ENCODE peak calls at places on chromosomes 2 and 18, in six cellular contexts. K is HCT116, Q is testis, R is uterus, C is sigmoid colon, Z is left ventricle myocardium inferior. X is an unnamed sample.

GRCh38 chr18:12657048-12657848 is 659 bp downstream of the SPIRE1 start:
- DNase-seq in K (no peak), Q (peak; percentile 47), R (peak; percentile 44), C (peak; percentile 71), Z (peak; percentile 58), X (peak; percentile 72)

GRCh38 chr2:134218928-134219707 is 34.8 kb upstream of the MGAT5 start:
- DNase-seq in K (no peak), Q (no peak), R (no peak), C (no peak), Z (no peak), X (no peak)

GRCh38 chr18:64806232-64806631 is 657.3 kb upstream of the LINC00305 start:
- DNase-seq in K (no peak), Q (no peak), R (no peak), C (no peak), Z (no peak), X (no peak)

GRCh38 chr2:42084231-42084671 is 36.4 kb downstream of the PKDCC start:
- DNase-seq in K (no peak), Q (peak; percentile 42), R (no peak), C (peak; percentile 84), Z (peak; percentile 38), X (no peak)

GRCh38 chr2:101478561-101479001 is 3.7 kb upstream of the RFX8 start:
- DNase-seq in K (no peak), Q (no peak), R (no peak), C (no peak), Z (no peak), X (no peak)

GRCh38 chr2:72007402-72007801 is 140.3 kb downstream of the CYP26B1 start:
- DNase-seq in K (no peak), Q (no peak), R (no peak), C (no peak), Z (no peak), X (no peak)

GRCh38 chr2:24855703-24856102 is 62.5 kb downstream of the CENPO start:
- DNase-seq in K (no peak), Q (peak; percentile 67), R (peak; percentile 69), C (peak; percentile 70), Z (peak; percentile 61), X (no peak)

GRCh38 chr2:122326448-122326847 is 571.0 kb downstream of the TSN start:
- DNase-seq in K (no peak), Q (no peak), R (no peak), C (no peak), Z (no peak), X (no peak)

GRCh38 chr2:62475172-62476011 is 30.6 kb downstream of the TMEM17 start:
- DNase-seq in K (no peak), Q (no peak), R (no peak), C (no peak), Z (no peak), X (peak; percentile 46)

GRCh38 chr2:138476940-138477339 is 24.6 kb upstream of the SPOPL start:
- DNase-seq in K (no peak), Q (no peak), R (no peak), C (no peak), Z (no peak), X (no peak)

GRCh38 chr18:9516437-9517064 is 41.2 kb downstream of the RALBP1 start:
- DNase-seq in K (peak; percentile 8), Q (no peak), R (no peak), C (no peak), Z (no peak), X (peak; percentile 60)

GRCh38 chr2:192288290-192288689 is 93.6 kb upstream of the TMEFF2 start:
- DNase-seq in K (no peak), Q (no peak), R (no peak), C (no peak), Z (no peak), X (peak; percentile 88)

GRCh38 chr2:112542974-112543760 is 902 bp downstream of the POLR1B start:
- DNase-seq in K (peak; percentile 13), Q (no peak), R (no peak), C (no peak), Z (no peak), X (peak; percentile 6)

GRCh38 chr18:8471373-8471772 is 137.9 kb upstream of the RAB12 start:
- DNase-seq in K (no peak), Q (no peak), R (no peak), C (no peak), Z (no peak), X (no peak)

GRCh38 chr18:22964116-22964515 is 31.0 kb downstream of the RBBP8 start:
- DNase-seq in K (no peak), Q (no peak), R (no peak), C (no peak), Z (no peak), X (peak; percentile 21)

GRCh38 chr2:85650456-85650855 is 17.5 kb downstream of the SFTPB start:
- DNase-seq in K (no peak), Q (no peak), R (no peak), C (no peak), Z (no peak), X (no peak)

GRCh38 chr2:85651097-85651496 is 16.9 kb downstream of the SFTPB start:
- DNase-seq in K (no peak), Q (no peak), R (no peak), C (no peak), Z (no peak), X (no peak)

GRCh38 chr2:85647823-85648526 is 20.0 kb downstream of the SFTPB start:
- DNase-seq in K (no peak), Q (no peak), R (no peak), C (no peak), Z (no peak), X (no peak)

GRCh38 chr2:85649201-85650190 is 18.5 kb downstream of the SFTPB start:
- DNase-seq in K (no peak), Q (no peak), R (no peak), C (no peak), Z (no peak), X (peak; percentile 41)

DNA sequence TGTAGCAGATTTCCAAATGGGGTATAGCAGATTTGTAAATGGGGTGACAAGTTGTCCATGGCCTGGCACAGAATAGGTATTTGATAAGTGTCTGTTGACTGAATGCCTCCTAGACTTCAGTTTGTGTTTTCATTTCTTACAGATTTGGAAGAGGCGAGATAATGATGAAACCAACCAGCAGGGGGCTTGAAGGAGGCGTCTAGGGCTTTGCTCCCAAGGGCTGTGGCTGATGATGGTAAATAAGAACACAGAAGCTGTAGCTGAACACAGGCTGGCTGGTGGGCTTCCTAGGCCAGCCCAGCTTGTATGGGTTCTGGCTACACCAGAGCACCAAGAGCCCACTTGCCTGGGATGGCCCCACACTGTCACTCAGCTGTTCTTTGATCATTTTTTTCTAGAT is 19.4 kb downstream of the SFTPB start:
- DNase-seq in K (no peak), Q (peak; percentile 57), R (no peak), C (no peak), Z (no peak), X (peak; percentile 69)
- TF ChIP-seq CTCF in K (peak; percentile 59), Q (peak; percentile 39), R (no peak), C (peak; percentile 9), Z (peak; percentile 57), X (peak; percentile 65)

GRCh38 chr18:57428221-57429150 is 6.7 kb upstream of the ONECUT2 start:
- DNase-seq in K (no peak), Q (peak; percentile 34), R (no peak), C (no peak), Z (no peak), X (no peak)

GRCh38 chr18:57430166-57430958 is 4.8 kb upstream of the ONECUT2 start:
- DNase-seq in K (no peak), Q (peak; percentile 19), R (no peak), C (no peak), Z (no peak), X (no peak)

GRCh38 chr18:57431512-57432080 is 3.6 kb upstream of the ONECUT2 start:
- DNase-seq in K (no peak), Q (no peak), R (no peak), C (no peak), Z (no peak), X (no peak)

GRCh38 chr18:57430983-57431382 is 4.2 kb upstream of the ONECUT2 start:
- DNase-seq in K (no peak), Q (no peak), R (no peak), C (no peak), Z (no peak), X (no peak)

GRCh38 chr18:57429607-57430165 is 5.5 kb upstream of the ONECUT2 start:
- DNase-seq in K (no peak), Q (no peak), R (no peak), C (no peak), Z (no peak), X (no peak)
- H3K4me3 ChIP-seq in K (no peak overlapping the region), Q (no peak overlapping the region), R (no peak overlapping the region), C (no peak overlapping the region), Z (no peak overlapping the region), X (no peak overlapping the region)

GRCh38 chr2:37350034-37350433 is 5.6 kb downstream of the QPCT start:
- DNase-seq in K (no peak), Q (no peak), R (no peak), C (no peak), Z (no peak), X (peak; percentile 20)
- H3K4me1 ChIP-seq in K (no peaks in the 10 kb centered on the region), Q (no peaks in the 10 kb centered on the region), R (no peaks in the 10 kb centered on the region), C (peaks cover 11% of the 10 kb centered on the region), Z (peaks cover 4% of the 10 kb centered on the region), X (peaks cover 6% of the 10 kb centered on the region)

DNA sequence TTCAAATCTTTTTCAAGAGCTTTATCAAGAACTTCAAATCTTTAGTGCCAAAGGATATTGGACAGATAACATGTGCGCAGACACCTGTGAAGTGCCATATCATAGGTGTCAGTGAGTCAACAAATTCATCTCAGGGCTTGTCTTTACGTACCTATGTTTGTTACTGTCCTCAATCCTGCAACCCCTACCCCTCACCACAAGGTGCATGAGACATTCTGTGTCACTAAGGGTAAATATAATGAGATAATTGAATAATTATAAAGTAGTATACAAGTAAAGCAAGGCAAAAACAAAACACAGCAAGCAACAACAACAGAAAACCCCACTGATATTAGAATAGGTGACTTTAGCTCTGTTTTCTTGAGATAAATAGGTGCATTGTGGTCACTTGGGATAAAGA is 1495.8 kb upstream of the TMEFF2 start:
- DNase-seq in K (peak; percentile 1), Q (no peak), R (no peak), C (no peak), Z (no peak), X (no peak)
- TF ChIP-seq CTCF in K (peak; percentile 4), Q (no peak), R (no peak), C (no peak), Z (no peak), X (no peak)

GRCh38 chr2:46800625-46801024 is 115.0 kb downstream of the MCFD2 start:
- DNase-seq in K (no peak), Q (no peak), R (no peak), C (no peak), Z (no peak), X (no peak)
- H3K4me3 ChIP-seq in K (no peak overlapping the region), Q (no peak overlapping the region), R (no peak overlapping the region), C (no peak overlapping the region), Z (no peak overlapping the region), X (no peak overlapping the region)

DNA sequence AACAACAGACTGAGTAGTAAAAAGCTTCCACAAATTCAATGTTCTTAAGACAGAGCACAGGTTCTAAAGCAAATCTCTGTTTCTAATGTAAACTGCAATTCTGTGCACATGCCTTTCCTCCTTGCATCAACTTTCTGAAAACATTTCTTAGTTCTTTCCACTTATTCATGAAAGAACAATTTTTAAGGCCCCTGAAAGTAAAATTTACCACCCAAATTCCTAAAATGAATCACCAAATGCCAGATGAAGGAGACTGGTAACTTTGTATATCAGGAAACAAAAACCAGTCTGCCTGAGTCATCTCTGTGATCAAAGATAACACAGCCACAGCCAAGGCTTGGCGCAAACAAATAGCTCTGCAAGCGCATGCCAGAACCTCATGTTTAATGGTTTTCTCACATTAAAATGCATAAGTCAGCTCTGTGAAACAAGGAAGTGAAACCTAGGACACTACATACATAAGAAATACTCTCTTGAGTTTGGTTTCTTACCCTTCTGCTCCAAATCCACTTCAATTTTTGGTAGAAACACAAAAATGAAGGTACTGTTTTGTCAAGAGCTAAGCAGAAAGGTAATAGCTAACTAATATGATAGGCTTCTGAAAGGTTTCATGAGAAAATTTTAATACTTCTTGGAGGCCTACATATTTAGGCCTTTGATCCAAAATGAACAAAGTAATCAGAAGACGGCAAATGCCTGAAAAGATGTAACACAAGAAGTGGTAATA is 169.4 kb downstream of the THADA start:
- DNase-seq in K (peak; percentile 96), Q (peak; percentile 72), R (peak; percentile 65), C (peak; percentile 76), Z (no peak), X (no peak)
- H3K4me1 ChIP-seq in K (peaks cover 71% of the 10 kb centered on the region), Q (peaks cover 8% of the 10 kb centered on the region), R (peaks cover 25% of the 10 kb centered on the region), C (peaks cover 27% of the 10 kb centered on the region), Z (peaks cover 12% of the 10 kb centered on the region), X (no peaks in the 10 kb centered on the region)

X was measured in cardiac muscle cell.